ENCODE peak calls at places on chromosomes 12 and 14, in five cellular contexts. V is endothelial cell, L is RWPE1, T is astrocyte of the spinal cord, Y is PC-9. U is an unnamed sample.

GRCh38 chr14:70350078-70350477 is 9.4 kb downstream of the COX16 start:
- DNase-seq in V (no peak), L (no peak), T (no peak), Y (no peak), U (no peak)

GRCh38 chr12:80702889-80703605 is 4.4 kb upstream of the MYF6 start:
- DNase-seq in V (no peak), L (peak), T (peak), Y (peak), U (peak)

GRCh38 chr12:79121486-79121885 is 256.9 kb downstream of the SYT1 start:
- DNase-seq in V (peak), L (peak), T (no peak), Y (no peak), U (peak)

GRCh38 chr12:22282283-22282682 is 52.2 kb downstream of the ST8SIA1 start:
- DNase-seq in V (no peak), L (peak), T (peak), Y (no peak), U (peak)

GRCh38 chr12:32240833-32241232 is 134.2 kb downstream of the BICD1 start:
- DNase-seq in V (no peak), L (peak), T (peak), Y (no peak), U (peak)

GRCh38 chr12:92543359-92543758 is 159.4 kb upstream of the PLEKHG7 start:
- DNase-seq in V (no peak), L (peak), T (no peak), Y (peak), U (no peak)

GRCh38 chr12:64186789-64187188 is 35.3 kb downstream of the KICS2 start:
- DNase-seq in V (no peak), L (peak), T (no peak), Y (no peak), U (peak)

GRCh38 chr14:61184117-61184516 is 97.0 kb downstream of the TMEM30B start:
- DNase-seq in V (no peak), L (peak), T (peak), Y (no peak), U (peak)

GRCh38 chr12:9750276-9751203 is 10.2 kb downstream of the CD69 start:
- DNase-seq in V (peak), L (peak), T (peak), Y (peak), U (peak)

GRCh38 chr14:65962952-65963351 is 523.2 kb upstream of the CCDC196 start:
- DNase-seq in V (no peak), L (no peak), T (no peak), Y (no peak), U (no peak)

GRCh38 chr12:88237954-88238353 is 95.8 kb downstream of the TMTC3 start:
- DNase-seq in V (no peak), L (no peak), T (peak), Y (no peak), U (peak)

GRCh38 chr14:50233335-50234250 is 2.2 kb upstream of the SOS2 start:
- DNase-seq in V (no peak), L (no peak), T (no peak), Y (no peak), U (no peak)

GRCh38 chr14:64253672-64254071 is 40.5 kb downstream of the ESR2 start:
- DNase-seq in V (no peak), L (peak), T (peak), Y (peak), U (peak)

GRCh38 chr12:131141483-131141882 is 187.8 kb downstream of the ADGRD1 start:
- DNase-seq in V (no peak), L (no peak), T (no peak), Y (no peak), U (no peak)

GRCh38 chr12:32025906-32026305 is 66.7 kb downstream of the RESF1 start:
- DNase-seq in V (no peak), L (no peak), T (no peak), Y (no peak), U (no peak)

GRCh38 chr14:57189070-57189469 is 79.6 kb downstream of the EXOC5 start:
- DNase-seq in V (no peak), L (peak), T (peak), Y (no peak), U (no peak)

GRCh38 chr14:35883677-35884293 is 57.6 kb downstream of the BRMS1L start:
- DNase-seq in V (peak), L (peak), T (peak), Y (no peak), U (peak)

GRCh38 chr12:112837629-112838191 is 46.2 kb downstream of the RPH3A start:
- DNase-seq in V (no peak), L (peak), T (peak), Y (peak), U (peak)

GRCh38 chr12:129961111-129961510 is 57.3 kb upstream of the TMEM132D start:
- DNase-seq in V (no peak), L (peak), T (no peak), Y (no peak), U (peak)

GRCh38 chr12:82728710-82729109 is 42.0 kb downstream of the TMTC2 start:
- DNase-seq in V (no peak), L (no peak), T (no peak), Y (no peak), U (no peak)

GRCh38 chr12:19529933-19530630 is 90.8 kb downstream of the AEBP2 start:
- DNase-seq in V (no peak), L (peak), T (peak), Y (no peak), U (peak)

GRCh38 chr14:96999654-97000155 is 202.5 kb downstream of the VRK1 start:
- DNase-seq in V (no peak), L (no peak), T (no peak), Y (no peak), U (no peak)

GRCh38 chr12:20588057-20588456 is 107.1 kb upstream of the SLCO1C1 start:
- DNase-seq in V (no peak), L (no peak), T (no peak), Y (no peak), U (no peak)

GRCh38 chr14:100025111-100025510 is 40.1 kb upstream of the EVL start:
- DNase-seq in V (peak), L (peak), T (no peak), Y (peak), U (peak)

GRCh38 chr14:99604766-99605298 is 825 bp upstream of the CCDC85C start:
- DNase-seq in V (peak), L (peak), T (peak), Y (no peak), U (peak)

GRCh38 chr14:66476964-66477363 is 9.2 kb upstream of the CCDC196 start:
- DNase-seq in V (no peak), L (peak), T (peak), Y (no peak), U (peak)

GRCh38 chr12:123474493-123475255 is 16.7 kb downstream of the SNRNP35 start:
- DNase-seq in V (no peak), L (no peak), T (no peak), Y (no peak), U (no peak)

GRCh38 chr12:49030714-49031572 is 12.4 kb upstream of the PRKAG1 start:
- DNase-seq in V (no peak), L (no peak), T (no peak), Y (no peak), U (no peak)

GRCh38 chr12:67940780-67941243 is 48.4 kb upstream of the IFNG-AS1 start:
- DNase-seq in V (no peak), L (peak), T (peak), Y (peak), U (peak)

GRCh38 chr14:68939893-68940613 is 39.0 kb downstream of the ACTN1 start:
- DNase-seq in V (no peak), L (peak), T (peak), Y (peak), U (peak)

GRCh38 chr12:108017658-108018057 is 111.4 kb upstream of the WSCD2 start:
- DNase-seq in V (no peak), L (no peak), T (no peak), Y (no peak), U (no peak)

GRCh38 chr12:56520025-56520810 is 1.4 kb upstream of the RBMS2 start:
- DNase-seq in V (no peak), L (no peak), T (peak), Y (peak), U (no peak)
- TF ChIP-seq CTCF in V (no peak), L (no peak), T (no peak), Y (no peak), U (no peak)

GRCh38 chr12:120724720-120725119 is 906 bp upstream of the ACADS start:
- DNase-seq in V (no peak), L (no peak), T (no peak), Y (no peak), U (no peak)

GRCh38 chr12:120726961-120727360 is 1.3 kb downstream of the ACADS start:
- DNase-seq in V (no peak), L (no peak), T (no peak), Y (no peak), U (no peak)

GRCh38 chr12:120726510-120726793 is 826 bp downstream of the ACADS start:
- DNase-seq in V (no peak), L (no peak), T (no peak), Y (no peak), U (no peak)

GRCh38 chr12:120725151-120725658 is 421 bp upstream of the ACADS start:
- DNase-seq in V (no peak), L (no peak), T (peak), Y (no peak), U (no peak)

DNA sequence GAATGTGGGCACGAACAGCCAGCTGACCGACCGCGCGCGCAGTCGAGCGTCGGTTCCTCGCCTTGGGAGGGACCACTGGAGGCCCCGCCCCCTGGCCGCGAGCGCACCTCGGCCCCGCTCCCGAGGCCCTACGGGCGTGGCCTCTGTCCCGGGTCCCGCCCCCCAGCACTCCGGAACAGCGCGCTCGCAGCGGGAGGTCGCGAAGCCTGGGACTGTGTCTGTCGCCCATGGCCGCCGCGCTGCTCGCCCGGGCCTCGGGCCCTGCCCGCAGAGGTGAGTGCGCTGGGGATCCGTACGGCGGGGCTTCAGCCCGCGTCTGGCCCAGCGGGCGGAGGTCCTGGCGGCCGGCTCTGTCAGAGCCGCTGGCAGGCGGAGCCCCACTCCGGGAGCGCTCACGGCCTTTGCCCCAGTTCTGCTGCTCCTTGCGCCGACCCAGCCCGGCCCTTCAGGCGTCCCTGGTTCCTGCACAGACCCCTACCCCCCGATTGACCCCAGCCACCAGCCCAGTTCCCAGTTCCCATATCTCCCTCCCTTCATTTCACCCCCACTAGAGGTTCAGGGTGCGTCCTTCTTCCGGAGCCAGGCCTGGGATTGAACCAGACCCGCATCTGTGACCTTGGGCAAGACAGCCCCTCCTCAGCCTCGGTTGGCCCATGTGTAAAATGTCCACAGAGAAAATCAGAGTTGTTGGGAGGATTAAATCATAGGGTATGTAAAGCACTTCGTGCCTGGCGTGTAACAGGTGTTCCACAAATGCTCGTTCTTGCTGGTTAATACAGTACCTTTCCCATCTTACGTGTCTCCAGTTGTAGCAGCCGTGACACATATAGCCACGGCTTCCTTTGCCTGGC is at the start of gene ACADS:
- DNase-seq in V (peak), L (peak), T (peak), Y (peak), U (peak)
- TF ChIP-seq CTCF in V (no peak), L (no peak), T (no peak), Y (no peak), U (no peak)

GRCh38 chr14:45284802-45285201 is 31.8 kb upstream of the MIS18BP1 start:
- DNase-seq in V (no peak), L (no peak), T (no peak), Y (no peak), U (no peak)
- TF ChIP-seq CTCF in V (peak), L (no peak), T (no peak), Y (no peak), U (no peak)

DNA sequence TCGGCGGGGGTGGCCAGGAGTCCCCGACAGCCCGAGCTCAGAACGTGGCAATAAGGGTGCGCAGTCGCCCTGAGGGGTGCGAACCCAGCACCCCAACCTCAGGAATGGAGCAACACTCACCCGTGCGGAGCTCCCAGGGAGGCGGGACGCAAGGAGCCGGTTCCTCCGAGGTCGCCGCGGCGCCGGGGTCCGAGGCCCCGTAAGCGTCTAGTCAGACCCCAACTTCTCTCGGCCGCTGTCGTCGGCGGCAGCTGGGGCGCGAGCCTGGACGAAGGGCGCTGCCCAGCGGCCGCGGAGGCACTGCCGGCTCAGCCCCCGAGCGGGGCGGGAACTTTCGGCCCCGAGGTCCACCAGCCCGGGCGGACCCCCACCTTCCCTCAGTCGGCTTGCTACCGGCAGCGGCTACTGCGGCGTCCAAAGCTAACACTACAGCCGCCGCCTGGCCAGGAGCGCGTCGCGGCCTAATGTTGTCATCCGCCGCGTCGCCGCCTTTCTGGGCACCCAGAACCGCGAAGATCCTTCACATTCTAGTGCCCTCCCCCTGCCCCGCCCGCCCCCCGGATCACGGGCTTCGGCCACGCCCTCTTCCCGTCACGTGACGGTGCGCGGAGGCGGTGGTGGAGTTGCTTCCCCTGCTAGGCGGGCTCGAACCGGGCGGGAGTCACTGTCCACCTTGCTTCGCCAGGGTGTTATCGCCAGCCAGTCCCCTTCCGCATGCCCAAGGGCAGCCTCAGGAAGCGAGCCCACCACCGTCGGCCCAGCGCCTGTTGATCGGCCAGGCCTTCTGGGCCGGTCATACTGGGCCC is at the start of gene OSBPL8:
- DNase-seq in V (peak), L (peak), T (peak), Y (peak), U (peak)
- TF ChIP-seq CTCF in V (no peak), L (peak), T (peak), Y (no peak), U (no peak)

GRCh38 chr12:116996058-116996457 is 85.3 kb downstream of the FBXW8 start:
- DNase-seq in V (no peak), L (no peak), T (no peak), Y (no peak), U (no peak)

GRCh38 chr12:117000316-117000715 is 89.6 kb downstream of the FBXW8 start:
- DNase-seq in V (no peak), L (no peak), T (no peak), Y (no peak), U (no peak)

GRCh38 chr12:117002040-117002832 is 91.5 kb downstream of the FBXW8 start:
- DNase-seq in V (no peak), L (no peak), T (no peak), Y (no peak), U (no peak)

GRCh38 chr12:116996648-116997047 is 85.9 kb downstream of the FBXW8 start:
- DNase-seq in V (no peak), L (no peak), T (no peak), Y (no peak), U (no peak)

GRCh38 chr12:116999066-116999465 is 88.3 kb downstream of the FBXW8 start:
- DNase-seq in V (no peak), L (no peak), T (no peak), Y (no peak), U (no peak)
- TF ChIP-seq CTCF in V (no peak), L (no peak), T (no peak), Y (no peak), U (no peak)

GRCh38 chr12:6605425-6606330 is 1.5 kb downstream of the CHD4 start:
- DNase-seq in V (peak), L (peak), T (peak), Y (peak), U (peak)
- TF ChIP-seq CTCF in V (no peak), L (no peak), T (no peak), Y (no peak), U (no peak)

GRCh38 chr12:26857465-26858176 is 24.6 kb upstream of the ITPR2 start:
- DNase-seq in V (no peak), L (no peak), T (no peak), Y (no peak), U (no peak)

GRCh38 chr12:26848156-26848825 is 15.3 kb upstream of the ITPR2 start:
- DNase-seq in V (no peak), L (no peak), T (no peak), Y (peak), U (peak)

GRCh38 chr12:26855337-26856089 is 22.5 kb upstream of the ITPR2 start:
- DNase-seq in V (no peak), L (no peak), T (no peak), Y (no peak), U (no peak)

GRCh38 chr12:26853303-26854027 is 20.5 kb upstream of the ITPR2 start:
- DNase-seq in V (peak), L (peak), T (peak), Y (no peak), U (peak)

GRCh38 chr12:26854028-26854387 is 21.0 kb upstream of the ITPR2 start:
- DNase-seq in V (no peak), L (no peak), T (no peak), Y (no peak), U (no peak)
- TF ChIP-seq CTCF in V (no peak), L (peak), T (no peak), Y (peak), U (no peak)

DNA sequence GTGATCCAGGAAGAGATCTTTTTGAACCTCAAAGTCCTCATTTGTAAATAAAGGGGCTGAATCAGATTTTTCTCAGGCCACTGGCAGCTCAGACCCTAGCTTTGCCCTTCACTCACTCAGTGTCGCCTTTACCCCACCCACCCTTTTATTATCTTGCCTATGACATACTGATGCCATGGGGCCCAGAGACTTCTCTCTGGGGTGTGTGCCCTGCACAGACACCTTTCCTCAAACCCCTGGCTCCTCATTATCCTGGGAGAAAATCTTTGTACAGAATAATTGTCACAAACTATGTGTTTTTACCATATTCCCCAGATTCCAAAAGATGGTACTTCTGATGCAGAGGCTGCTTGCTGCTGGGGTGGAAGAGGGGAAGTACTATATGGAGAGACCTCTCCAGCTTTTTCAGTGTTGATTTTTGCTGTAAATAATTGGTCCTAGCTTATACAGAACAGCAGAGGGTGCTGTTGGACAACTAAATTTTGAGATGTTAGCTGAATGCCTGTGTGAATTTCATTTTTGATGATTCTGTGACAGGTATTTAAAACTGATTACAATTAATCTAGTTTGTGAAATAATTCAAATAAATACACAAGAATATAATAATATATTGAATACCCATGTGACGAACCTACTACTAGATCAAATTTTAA is 53.9 kb upstream of the DCD start:
- DNase-seq in V (no peak), L (peak), T (peak), Y (no peak), U (peak)
- TF ChIP-seq CTCF in V (peak), L (peak), T (peak), Y (peak), U (peak)

DNA sequence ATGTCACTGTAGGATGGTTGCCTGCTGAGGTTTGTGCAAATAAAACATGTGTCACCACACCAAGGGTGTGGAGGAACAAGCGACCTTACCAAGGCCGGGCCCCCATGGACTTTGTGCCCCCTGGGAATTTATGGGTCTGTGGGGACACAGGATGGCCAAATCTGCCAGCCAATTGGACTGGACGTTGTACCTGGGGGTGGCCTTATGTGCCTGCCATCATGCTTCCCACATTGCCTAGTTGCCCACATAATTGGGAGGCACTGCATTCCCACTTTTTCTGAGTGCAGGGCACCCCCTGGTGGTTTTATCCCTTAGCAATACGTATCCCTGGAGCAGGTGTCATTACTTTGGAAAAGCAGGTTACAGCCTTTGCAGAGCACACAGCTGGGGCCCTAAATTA is 92.6 kb upstream of the TMPO start:
- DNase-seq in V (peak), L (no peak), T (no peak), Y (no peak), U (peak)
- TF ChIP-seq CTCF in V (peak), L (no peak), T (peak), Y (peak), U (peak)

U was measured in MCF 10A.